ENCODE peak calls at places on chromosomes 7 and 10, in six cellular contexts. F is stomach, M is keratinocyte, X is NCI-H187, K is RKO, C is hippocampal formation. G is an unnamed sample.

GRCh38 chr7:43584200-43584586 is 1.3 kb downstream of the STK17A start:
- DNase-seq in F (no peak), C (no peak), M (no peak), K (peak), X (no peak), G (peak)

GRCh38 chr10:7311256-7312178 is 99.3 kb downstream of the SFMBT2 start:
- DNase-seq in C (no peak), K (peak), X (no peak), F (no peak), M (no peak), G (no peak)

GRCh38 chr10:117994771-117995170 is 52.0 kb downstream of the RAB11FIP2 start:
- DNase-seq in X (no peak), C (no peak), M (no peak), F (no peak), K (no peak), G (no peak)

GRCh38 chr7:12685550-12685949 is 1.9 kb upstream of the ARL4A start:
- DNase-seq in X (no peak), C (peak), K (no peak), F (no peak), M (no peak), G (no peak)

GRCh38 chr10:77164616-77165311 is 472.8 kb downstream of the KCNMA1 start:
- DNase-seq in K (peak), M (no peak), X (no peak), F (no peak), C (no peak), G (no peak)

GRCh38 chr10:6089334-6090219 is 743 bp downstream of the RBM17 start:
- DNase-seq in F (no peak), X (no peak), C (no peak), K (peak), M (peak), G (no peak)

GRCh38 chr7:155218276-155219153 is 79.2 kb upstream of the INSIG1 start:
- DNase-seq in M (no peak), C (no peak), K (no peak), F (no peak), X (no peak), G (no peak)

GRCh38 chr7:142443614-142444013 is 185.8 kb upstream of the PRSS58 start:
- DNase-seq in C (no peak), F (no peak), M (no peak), X (no peak), K (no peak), G (no peak)

GRCh38 chr7:24318326-24318725 is 34.3 kb downstream of the NPY start:
- DNase-seq in M (no peak), C (no peak), F (no peak), X (no peak), K (no peak), G (no peak)

GRCh38 chr10:3054816-3055202 is 12.5 kb upstream of the PFKP start:
- DNase-seq in F (no peak), M (no peak), X (no peak), K (no peak), C (no peak), G (no peak)

GRCh38 chr7:29071203-29071804 is 75.0 kb downstream of the CPVL start:
- DNase-seq in K (no peak), C (no peak), X (no peak), F (no peak), M (no peak), G (peak)

GRCh38 chr7:30984359-30985107 is 20.8 kb downstream of the GHRHR start:
- DNase-seq in C (no peak), M (no peak), F (peak), K (peak), X (no peak), G (no peak)

GRCh38 chr10:94125856-94126255 is 132.1 kb downstream of the PLCE1 start:
- DNase-seq in X (no peak), M (no peak), C (no peak), K (no peak), F (no peak), G (no peak)

GRCh38 chr7:158085741-158086695 is 501.6 kb downstream of the PTPRN2 start:
- DNase-seq in K (no peak), X (no peak), C (no peak), F (no peak), M (no peak), G (no peak)

GRCh38 chr10:5624701-5625100 is 41.7 kb downstream of the ASB13 start:
- DNase-seq in K (no peak), F (no peak), X (no peak), C (no peak), M (no peak), G (no peak)

GRCh38 chr7:121562274-121562673 is 166.2 kb upstream of the FAM3C start:
- DNase-seq in K (no peak), X (no peak), M (no peak), F (no peak), C (no peak), G (no peak)

GRCh38 chr7:55574062-55574717 is 1.9 kb upstream of the VOPP1 start:
- DNase-seq in M (no peak), C (no peak), K (no peak), F (no peak), X (no peak), G (no peak)

GRCh38 chr7:18177815-18178660 is 150.4 kb upstream of the PRPS1L1 start:
- DNase-seq in F (peak), C (no peak), M (no peak), K (no peak), X (no peak), G (no peak)

GRCh38 chr10:18607503-18607902 is 43.9 kb downstream of the NSUN6 start:
- DNase-seq in K (peak), F (peak), X (no peak), C (no peak), M (peak), G (no peak)

GRCh38 chr7:105794741-105795729 is 81.4 kb downstream of the ATXN7L1 start:
- DNase-seq in X (no peak), F (no peak), C (no peak), K (no peak), M (no peak), G (no peak)

GRCh38 chr7:151057038-151057736 is 510 bp downstream of the CDK5 start:
- DNase-seq in M (no peak), K (peak), X (no peak), C (no peak), F (no peak), G (no peak)

GRCh38 chr7:116884691-116885090 is 22.3 kb downstream of the CAPZA2 start:
- DNase-seq in C (no peak), F (no peak), X (no peak), K (no peak), M (no peak), G (no peak)

GRCh38 chr7:88758355-88759215 is 915 bp upstream of the ZNF804B start:
- DNase-seq in C (no peak), K (no peak), X (peak), M (no peak), F (no peak), G (peak)

GRCh38 chr7:39622609-39623311 is 612 bp upstream of the RALA start:
- DNase-seq in K (no peak), C (peak), X (no peak), M (no peak), F (no peak), G (no peak)

GRCh38 chr10:70197235-70197952 is 27.1 kb upstream of the SAR1A start:
- DNase-seq in F (no peak), K (no peak), C (peak), X (no peak), M (no peak), G (no peak)

GRCh38 chr10:48976208-48976607 is 36.6 kb upstream of the LRRC18 start:
- DNase-seq in C (no peak), K (peak), F (no peak), X (no peak), M (no peak), G (peak)

G was measured in prostate gland.